ENCODE peak calls at places on chromosomes 12 and 14, in six cellular contexts. One of them, this sample, is unnamed.

GRCh38 chr12:89345830-89346740 is 6.2 kb downstream of the DUSP6 start:
- DNase-seq in CD4-positive, alpha-beta T cell: no peak
- DNase-seq in Peyer's patch: peak; percentile 85
- DNase-seq in A673: peak; percentile 99
- DNase-seq in AG04450: no peak
- DNase-seq in H7: peak; percentile 61
- DNase-seq in this sample: peak; percentile 96

GRCh38 chr12:88562846-88563582 is 17.3 kb downstream of the KITLG start:
- DNase-seq in A673: no peak
- DNase-seq in AG04450: no peak
- DNase-seq in CD4-positive, alpha-beta T cell: no peak
- DNase-seq in Peyer's patch: no peak
- DNase-seq in H7: no peak
- DNase-seq in this sample: no peak

GRCh38 chr12:49827351-49828099 is 688 bp downstream of the NCKAP5L start:
- DNase-seq in A673: peak; percentile 82
- DNase-seq in CD4-positive, alpha-beta T cell: peak; percentile 27
- DNase-seq in AG04450: no peak
- DNase-seq in H7: peak; percentile 97
- DNase-seq in Peyer's patch: peak; percentile 62
- DNase-seq in this sample: peak; percentile 97

GRCh38 chr14:76775695-76776305 is 14.5 kb downstream of the VASH1 start:
- DNase-seq in Peyer's patch: peak; percentile 44
- DNase-seq in CD4-positive, alpha-beta T cell: no peak
- DNase-seq in AG04450: no peak
- DNase-seq in A673: no peak
- DNase-seq in H7: peak; percentile 55
- DNase-seq in this sample: peak; percentile 44

GRCh38 chr12:42326466-42327226 is 679 bp downstream of the PPHLN1 start:
- DNase-seq in Peyer's patch: no peak
- DNase-seq in AG04450: no peak
- DNase-seq in A673: peak; percentile 14
- DNase-seq in CD4-positive, alpha-beta T cell: no peak
- DNase-seq in H7: no peak
- DNase-seq in this sample: peak; percentile 60

GRCh38 chr12:18430425-18431048 is 169.2 kb downstream of the PIK3C2G start:
- DNase-seq in Peyer's patch: peak; percentile 52
- DNase-seq in CD4-positive, alpha-beta T cell: no peak
- DNase-seq in A673: peak; percentile 27
- DNase-seq in AG04450: peak; percentile 32
- DNase-seq in H7: peak; percentile 27
- DNase-seq in this sample: peak; percentile 88

GRCh38 chr12:66035289-66035961 is 95.1 kb downstream of the LLPH start:
- DNase-seq in A673: peak; percentile 82
- DNase-seq in Peyer's patch: no peak
- DNase-seq in AG04450: no peak
- DNase-seq in CD4-positive, alpha-beta T cell: no peak
- DNase-seq in H7: no peak
- DNase-seq in this sample: no peak

GRCh38 chr14:64566651-64567122 is 16.9 kb downstream of the PPP1R36 start:
- DNase-seq in CD4-positive, alpha-beta T cell: no peak
- DNase-seq in Peyer's patch: no peak
- DNase-seq in A673: no peak
- DNase-seq in AG04450: no peak
- DNase-seq in H7: no peak
- DNase-seq in this sample: peak; percentile 58

GRCh38 chr12:32261638-32262037 is 137.7 kb upstream of the FGD4 start:
- DNase-seq in H7: no peak
- DNase-seq in CD4-positive, alpha-beta T cell: no peak
- DNase-seq in Peyer's patch: no peak
- DNase-seq in A673: no peak
- DNase-seq in AG04450: no peak
- DNase-seq in this sample: peak; percentile 79

GRCh38 chr14:67970923-67971322 is 151.3 kb downstream of the RAD51B start:
- DNase-seq in AG04450: no peak
- DNase-seq in A673: no peak
- DNase-seq in H7: no peak
- DNase-seq in CD4-positive, alpha-beta T cell: no peak
- DNase-seq in Peyer's patch: no peak
- DNase-seq in this sample: no peak

DNA sequence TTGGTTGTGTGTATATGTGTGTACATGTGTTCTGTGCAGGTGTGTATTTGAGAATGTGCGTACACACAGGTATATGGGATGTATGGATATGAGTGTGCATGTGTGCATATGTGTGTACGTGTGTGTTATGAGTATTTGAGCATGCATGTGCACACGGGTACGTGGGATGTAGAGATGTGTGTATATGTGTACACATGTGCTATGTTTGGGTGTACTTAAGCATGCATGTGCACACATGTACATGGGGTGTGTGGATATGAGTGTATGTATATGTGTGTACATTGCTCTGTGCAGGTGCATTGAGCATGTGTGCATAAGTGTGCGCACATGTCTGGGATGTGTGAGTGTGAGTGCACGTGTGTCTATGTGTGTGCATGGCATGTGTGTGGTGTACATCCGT is 34.3 kb upstream of the SFSWAP start:
- DNase-seq in A673: no peak
- DNase-seq in Peyer's patch: no peak
- DNase-seq in AG04450: no peak
- DNase-seq in H7: no peak
- DNase-seq in CD4-positive, alpha-beta T cell: no peak
- DNase-seq in this sample: no peak
- H3K27me3 ChIP-seq in A673: peaks cover 9% of the 10 kb centered on the region
- H3K27me3 ChIP-seq in Peyer's patch: no peaks in the 10 kb centered on the region
- H3K27me3 ChIP-seq in AG04450: peaks cover 3% of the 10 kb centered on the region
- H3K27me3 ChIP-seq in H7: peaks cover 4% of the 10 kb centered on the region
- H3K27me3 ChIP-seq in CD4-positive, alpha-beta T cell: no peaks in the 10 kb centered on the region
- H3K27me3 ChIP-seq in this sample: peaks cover 4% of the 10 kb centered on the region

GRCh38 chr12:132388379-132389015 is 59.1 kb upstream of the GALNT9 start:
- DNase-seq in H7: no peak
- DNase-seq in Peyer's patch: no peak
- DNase-seq in AG04450: no peak
- DNase-seq in CD4-positive, alpha-beta T cell: no peak
- DNase-seq in A673: no peak
- DNase-seq in this sample: no peak

GRCh38 chr12:132385375-132385774 is 56.0 kb upstream of the GALNT9 start:
- DNase-seq in Peyer's patch: no peak
- DNase-seq in A673: no peak
- DNase-seq in H7: no peak
- DNase-seq in AG04450: no peak
- DNase-seq in CD4-positive, alpha-beta T cell: no peak
- DNase-seq in this sample: no peak

GRCh38 chr12:132384916-132385315 is 55.5 kb upstream of the GALNT9 start:
- DNase-seq in A673: no peak
- DNase-seq in H7: no peak
- DNase-seq in CD4-positive, alpha-beta T cell: no peak
- DNase-seq in Peyer's patch: no peak
- DNase-seq in AG04450: no peak
- DNase-seq in this sample: no peak

GRCh38 chr12:132386926-132387497 is 57.6 kb upstream of the GALNT9 start:
- DNase-seq in H7: no peak
- DNase-seq in AG04450: no peak
- DNase-seq in Peyer's patch: no peak
- DNase-seq in CD4-positive, alpha-beta T cell: no peak
- DNase-seq in A673: no peak
- DNase-seq in this sample: no peak

GRCh38 chr12:132385923-132386751 is 56.7 kb upstream of the GALNT9 start:
- DNase-seq in CD4-positive, alpha-beta T cell: no peak
- DNase-seq in AG04450: no peak
- DNase-seq in A673: no peak
- DNase-seq in Peyer's patch: no peak
- DNase-seq in H7: no peak
- DNase-seq in this sample: peak; percentile 52
- H3K27me3 ChIP-seq in CD4-positive, alpha-beta T cell: peaks cover 27% of the 10 kb centered on the region
- H3K27me3 ChIP-seq in AG04450: peaks cover 36% of the 10 kb centered on the region
- H3K27me3 ChIP-seq in A673: peaks cover 71% of the 10 kb centered on the region
- H3K27me3 ChIP-seq in Peyer's patch: no peaks in the 10 kb centered on the region
- H3K27me3 ChIP-seq in H7: peaks cover 61% of the 10 kb centered on the region
- H3K27me3 ChIP-seq in this sample: peaks cover 4% of the 10 kb centered on the region

GRCh38 chr14:55593698-55594097 is 13.7 kb downstream of the KTN1 start:
- DNase-seq in CD4-positive, alpha-beta T cell: no peak
- DNase-seq in A673: no peak
- DNase-seq in AG04450: no peak
- DNase-seq in H7: no peak
- DNase-seq in Peyer's patch: no peak
- DNase-seq in this sample: no peak
- H3K27me3 ChIP-seq in CD4-positive, alpha-beta T cell: no peaks in the 10 kb centered on the region
- H3K27me3 ChIP-seq in A673: no peaks in the 10 kb centered on the region
- H3K27me3 ChIP-seq in AG04450: no peaks in the 10 kb centered on the region
- H3K27me3 ChIP-seq in H7: no peaks in the 10 kb centered on the region
- H3K27me3 ChIP-seq in Peyer's patch: no peaks in the 10 kb centered on the region
- H3K27me3 ChIP-seq in this sample: no peaks in the 10 kb centered on the region

GRCh38 chr12:113831486-113831885 is 134.6 kb downstream of the RBM19 start:
- DNase-seq in A673: no peak
- DNase-seq in AG04450: no peak
- DNase-seq in H7: no peak
- DNase-seq in CD4-positive, alpha-beta T cell: no peak
- DNase-seq in Peyer's patch: no peak
- DNase-seq in this sample: no peak
- H3K27me3 ChIP-seq in A673: no peaks in the 10 kb centered on the region
- H3K27me3 ChIP-seq in AG04450: no peaks in the 10 kb centered on the region
- H3K27me3 ChIP-seq in H7: no peaks in the 10 kb centered on the region
- H3K27me3 ChIP-seq in CD4-positive, alpha-beta T cell: no peaks in the 10 kb centered on the region
- H3K27me3 ChIP-seq in Peyer's patch: no peaks in the 10 kb centered on the region
- H3K27me3 ChIP-seq in this sample: no peaks in the 10 kb centered on the region